ENCODE peak calls at places on chromosomes 12 and 14, in eight cellular contexts. D, V, C, N, M, E, W and P are unnamed samples.

GRCh38 chr14:73717998-73718741 is 4.0 kb upstream of the PNMA1 start:
- DNase-seq in D (no peak), V (no peak), C (peak; percentile 60), N (peak; percentile 81), M (no peak), E (peak; percentile 71), W (no peak), P (no peak)

GRCh38 chr12:50580436-50580835 is 75.7 kb downstream of the DIP2B start:
- DNase-seq in D (no peak), V (no peak), C (no peak), N (no peak), M (no peak), E (no peak), W (no peak), P (no peak)

GRCh38 chr12:90287585-90287984 is 578.9 kb upstream of the ATP2B1 start:
- DNase-seq in D (no peak), V (no peak), C (no peak), N (no peak), M (no peak), E (no peak), W (no peak), P (no peak)

GRCh38 chr12:57952766-57953165 is 11.4 kb downstream of the ATP23 start:
- DNase-seq in D (no peak), V (no peak), C (no peak), N (no peak), M (no peak), E (no peak), W (no peak), P (no peak)

GRCh38 chr14:98368214-98368613 is 903.8 kb downstream of the BCL11B start:
- DNase-seq in D (no peak), V (no peak), C (no peak), N (no peak), M (no peak), E (no peak), W (no peak), P (no peak)

GRCh38 chr14:100546051-100546443 is 41.2 kb downstream of the BEGAIN start:
- DNase-seq in D (no peak), V (no peak), C (no peak), N (no peak), M (peak; percentile 65), E (no peak), W (no peak), P (peak; percentile 30)

GRCh38 chr14:104403421-104404220 is 175.9 kb upstream of the C14orf180 start:
- DNase-seq in D (no peak), V (no peak), C (no peak), N (no peak), M (no peak), E (no peak), W (peak; percentile 63), P (no peak)

GRCh38 chr12:12016284-12017100 is 54.2 kb upstream of the BCL2L14 start:
- DNase-seq in D (no peak), V (no peak), C (no peak), N (no peak), M (no peak), E (no peak), W (no peak), P (no peak)

GRCh38 chr14:74083784-74084276 is 423 bp downstream of the ALDH6A1 start:
- DNase-seq in D (no peak), V (no peak), C (no peak), N (no peak), M (no peak), E (no peak), W (no peak), P (no peak)

GRCh38 chr12:68403296-68403695 is 71.1 kb upstream of the MDM1 start:
- DNase-seq in D (no peak), V (no peak), C (no peak), N (no peak), M (no peak), E (no peak), W (no peak), P (no peak)

GRCh38 chr12:88419794-88420193 is 160.5 kb downstream of the KITLG start:
- DNase-seq in D (no peak), V (no peak), C (no peak), N (no peak), M (no peak), E (no peak), W (no peak), P (no peak)

GRCh38 chr12:89750821-89751227 is 42.2 kb upstream of the ATP2B1 start:
- DNase-seq in D (no peak), V (no peak), C (no peak), N (no peak), M (no peak), E (no peak), W (no peak), P (no peak)

GRCh38 chr12:116495260-116495659 is 63.9 kb upstream of the MAP1LC3B2 start:
- DNase-seq in D (no peak), V (no peak), C (no peak), N (peak; percentile 23), M (no peak), E (no peak), W (no peak), P (no peak)

GRCh38 chr14:77043177-77043983 is 14.9 kb upstream of the IRF2BPL start:
- DNase-seq in D (no peak), V (peak; percentile 54), C (peak; percentile 45), N (no peak), M (no peak), E (peak; percentile 72), W (no peak), P (no peak)

GRCh38 chr14:77041837-77042557 is 13.5 kb upstream of the IRF2BPL start:
- DNase-seq in D (no peak), V (no peak), C (peak; percentile 8), N (no peak), M (no peak), E (peak; percentile 92), W (no peak), P (peak; percentile 63)

GRCh38 chr14:77045570-77045890 is 17.0 kb upstream of the IRF2BPL start:
- DNase-seq in D (no peak), V (no peak), C (no peak), N (no peak), M (peak; percentile 77), E (no peak), W (no peak), P (peak; percentile 47)

GRCh38 chr14:77044776-77045569 is 16.5 kb upstream of the IRF2BPL start:
- DNase-seq in D (peak; percentile 67), V (no peak), C (no peak), N (no peak), M (no peak), E (peak; percentile 73), W (no peak), P (no peak)

DNA sequence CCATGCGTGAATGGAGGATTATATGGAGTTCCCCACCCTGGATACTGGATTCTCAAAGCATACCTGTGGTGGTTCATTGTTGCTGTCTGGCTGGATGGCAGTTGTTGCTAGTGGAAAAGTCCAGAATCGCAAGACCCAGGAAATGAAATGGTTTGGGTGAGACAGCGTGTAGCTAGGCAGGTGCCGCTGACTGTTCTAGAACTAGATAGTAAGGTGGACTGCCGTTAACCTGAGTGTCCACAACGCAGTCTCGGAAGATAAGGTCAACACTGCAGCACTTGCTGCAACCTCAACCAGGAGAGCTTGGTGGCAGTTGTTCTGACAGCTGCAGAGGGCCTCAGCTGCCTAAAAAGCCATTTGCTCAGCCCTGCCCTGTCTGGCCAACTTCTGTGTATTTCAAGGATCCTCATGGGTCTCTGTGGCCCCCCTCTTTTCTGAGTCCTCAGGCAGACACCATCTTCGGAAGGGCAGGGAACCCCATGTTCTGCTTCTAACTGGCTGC is 15.5 kb upstream of the IRF2BPL start:
- DNase-seq in D (no peak), V (no peak), C (peak; percentile 15), N (no peak), M (no peak), E (no peak), W (no peak), P (no peak)
- H3K27ac ChIP-seq in D (peak overlapping the region; percentile 98), V (peak overlapping the region; percentile 95), C (peak overlapping the region; percentile 97), N (no peak overlapping the region), M (peak overlapping the region; percentile 94), E (peak overlapping the region; percentile 88), W (peak overlapping the region; percentile 95), P (peak overlapping the region; percentile 23)

GRCh38 chr14:26531894-26532293 is 65.9 kb downstream of the NOVA1 start:
- DNase-seq in D (no peak), V (no peak), C (no peak), N (no peak), M (no peak), E (no peak), W (no peak), P (no peak)
- TF ChIP-seq CTCF in D (no peak), V (no peak), C (peak; percentile 48), N (no peak), M (no peak), E (no peak), W (no peak), P (no peak)

DNA sequence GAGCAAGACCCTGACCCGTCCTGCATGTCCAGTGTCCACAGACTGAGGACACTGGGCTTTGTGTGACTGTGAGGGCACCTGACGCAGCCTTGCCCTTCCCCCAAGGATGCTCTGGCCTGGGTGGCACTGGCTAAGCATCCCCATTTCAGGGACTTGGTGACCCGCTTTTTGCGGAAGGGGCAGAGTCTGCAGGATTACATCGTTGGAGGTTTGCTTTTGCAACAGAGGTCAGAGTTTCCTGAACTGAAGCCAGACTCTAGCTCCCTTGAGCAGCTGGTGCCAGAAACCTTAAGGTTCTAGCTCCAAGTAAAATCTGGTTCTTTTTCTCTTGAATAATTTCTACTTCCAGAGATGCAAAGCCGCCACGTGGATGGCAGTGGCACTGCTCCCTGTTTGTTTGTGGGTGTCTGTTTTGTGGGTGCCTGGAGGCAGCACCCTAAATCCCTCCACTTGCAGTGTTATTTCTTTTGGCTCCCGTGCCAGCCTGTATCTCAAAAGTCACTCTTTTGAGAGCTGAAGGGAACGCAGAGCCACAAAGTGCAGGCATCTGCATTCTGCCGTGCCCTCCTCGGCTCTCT is 184.7 kb downstream of the TSPAN9 start:
- DNase-seq in D (no peak), V (no peak), C (no peak), N (no peak), M (no peak), E (no peak), W (peak; percentile 34), P (no peak)
- H3K27ac ChIP-seq in D (no peak overlapping the region), V (no peak overlapping the region), C (no peak overlapping the region), N (no peak overlapping the region), M (no peak overlapping the region), E (peak overlapping the region; percentile 71), W (no peak overlapping the region), P (no peak overlapping the region)

GRCh38 chr14:79274641-79275366 is 936.5 kb downstream of the DIO2 start:
- DNase-seq in D (no peak), V (no peak), C (no peak), N (no peak), M (no peak), E (no peak), W (no peak), P (no peak)
- TF ChIP-seq CTCF in D (no peak), V (no peak), C (no peak), N (no peak), M (no peak), E (no peak), W (no peak), P (no peak)